ENCODE peak calls at places on chromosome 7, in nine cellular contexts. B is cardiac muscle cell, X is fibroblast of lung, O is HCT116, E is A549, T is GM23248, L is psoas muscle, W is cardiac fibroblast, P is BJ. I is an unnamed sample.
A peak's percentile ranks its signal among the peaks of the same experiment; 100 is the strongest.

GRCh38 chr7:50207251-50207564 is 97.3 kb upstream of the IKZF1 start:
- DNase-seq in B (no peak), X (no peak), O (no peak), E (no peak), T (no peak), L (no peak), W (no peak), P (no peak), I (no peak)

GRCh38 chr7:143884276-143884977 is 17.5 kb downstream of the TCAF1 start:
- DNase-seq in B (no peak), X (no peak), O (no peak), E (no peak), T (no peak), L (no peak), W (no peak), P (no peak), I (no peak)

GRCh38 chr7:131507592-131508331 is 48.7 kb downstream of the PODXL start:
- DNase-seq in B (peak; percentile 76), X (peak; percentile 61), O (peak; percentile 44), E (peak; percentile 66), T (peak; percentile 86), L (peak; percentile 92), W (peak; percentile 78), P (no peak), I (peak; percentile 92)

GRCh38 chr7:1055084-1055450 is 10.7 kb downstream of the GPR146 start:
- DNase-seq in B (peak; percentile 78), X (peak; percentile 73), O (no peak), E (no peak), T (no peak), L (peak; percentile 85), W (no peak), P (no peak), I (peak; percentile 50)

GRCh38 chr7:135748770-135749169 is at the start of gene FAM180A:
- DNase-seq in B (peak; percentile 91), X (peak; percentile 95), O (no peak), E (no peak), T (peak; percentile 94), L (peak; percentile 62), W (peak; percentile 80), P (peak; percentile 70), I (no peak)

GRCh38 chr7:150734293-150734692 is 2.9 kb upstream of the GIMAP5 start:
- DNase-seq in B (no peak), X (no peak), O (no peak), E (no peak), T (no peak), L (no peak), W (no peak), P (no peak), I (no peak)

GRCh38 chr7:87853237-87853864 is 22.8 kb downstream of the SLC25A40 start:
- DNase-seq in B (peak; percentile 23), X (peak; percentile 39), O (no peak), E (no peak), T (peak; percentile 41), L (no peak), W (peak; percentile 72), P (no peak), I (no peak)

GRCh38 chr7:29408841-29409243 is 154.8 kb upstream of the PRR15 start:
- DNase-seq in B (peak; percentile 76), X (peak; percentile 73), O (peak; percentile 34), E (peak; percentile 58), T (peak; percentile 89), L (no peak), W (peak; percentile 90), P (peak; percentile 70), I (peak; percentile 84)

GRCh38 chr7:117347962-117348672 is 25.3 kb upstream of the WNT2 start:
- DNase-seq in B (no peak), X (no peak), O (no peak), E (no peak), T (no peak), L (no peak), W (no peak), P (no peak), I (no peak)

GRCh38 chr7:2016761-2017482 is 215.8 kb downstream of the MAD1L1 start:
- DNase-seq in B (no peak), X (no peak), O (no peak), E (no peak), T (no peak), L (peak; percentile 15), W (no peak), P (no peak), I (no peak)

GRCh38 chr7:96949766-96950165 is 55.6 kb upstream of the DLX6 start:
- DNase-seq in B (no peak), X (no peak), O (no peak), E (no peak), T (peak; percentile 4), L (no peak), W (peak; percentile 55), P (no peak), I (peak; percentile 17)

GRCh38 chr7:30330134-30331111 is 46.0 kb downstream of the ZNRF2 start:
- DNase-seq in B (no peak), X (peak; percentile 40), O (no peak), E (no peak), T (no peak), L (no peak), W (no peak), P (no peak), I (no peak)

GRCh38 chr7:139734395-139734794 is 43.4 kb downstream of the HIPK2 start:
- DNase-seq in B (peak; percentile 99), X (peak; percentile 100), O (no peak), E (peak; percentile 46), T (peak; percentile 99), L (peak; percentile 70), W (peak; percentile 100), P (no peak), I (peak; percentile 59)

GRCh38 chr7:139731802-139732470 is 45.9 kb downstream of the HIPK2 start:
- DNase-seq in B (peak; percentile 96), X (peak; percentile 96), O (peak; percentile 79), E (peak; percentile 84), T (peak; percentile 92), L (peak; percentile 94), W (peak; percentile 98), P (no peak), I (peak; percentile 63)

GRCh38 chr7:139733751-139734150 is 44.0 kb downstream of the HIPK2 start:
- DNase-seq in B (peak; percentile 57), X (peak; percentile 28), O (no peak), E (no peak), T (no peak), L (no peak), W (no peak), P (no peak), I (no peak)

GRCh38 chr7:139730746-139731612 is 46.8 kb downstream of the HIPK2 start:
- DNase-seq in B (peak; percentile 88), X (peak; percentile 90), O (no peak), E (no peak), T (peak; percentile 70), L (no peak), W (peak; percentile 90), P (no peak), I (no peak)

DNA sequence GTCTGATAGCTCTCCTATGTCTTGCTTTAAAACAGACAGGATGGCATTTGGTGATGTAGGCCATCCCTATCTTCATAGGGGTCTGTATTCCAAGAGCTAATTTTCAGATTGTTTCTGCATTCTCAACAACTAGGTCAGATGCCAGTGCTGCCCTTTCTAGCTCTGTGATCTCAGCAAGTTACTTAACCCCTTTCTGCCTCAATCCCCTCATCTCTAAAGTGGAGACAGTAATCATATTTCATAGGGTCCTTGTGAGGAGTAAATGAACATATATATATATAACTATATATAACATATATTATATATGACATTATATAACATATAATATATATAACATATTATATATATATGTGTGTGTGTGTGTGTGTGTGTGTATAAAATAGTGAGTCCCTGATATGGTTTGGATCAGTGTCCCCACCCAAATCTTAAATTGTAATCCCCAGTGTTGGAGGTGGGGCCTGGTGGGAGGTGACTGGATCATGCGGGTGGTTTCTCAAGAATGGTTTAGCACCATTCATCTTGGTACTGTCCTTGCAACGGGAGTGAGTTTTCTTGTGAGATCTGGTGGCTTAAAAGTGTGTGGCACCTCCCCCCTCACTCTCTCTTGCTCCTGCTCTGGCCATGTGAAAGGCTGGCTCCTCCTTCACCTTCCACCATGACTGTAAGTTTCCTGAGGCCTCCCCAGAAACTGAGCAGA is 45.2 kb downstream of the HIPK2 start:
- DNase-seq in B (no peak), X (no peak), O (no peak), E (no peak), T (no peak), L (no peak), W (peak; percentile 42), P (no peak), I (no peak)
- H3K4me3 ChIP-seq in B (no peak overlapping the region), X (no peak overlapping the region), O (peak overlapping the region; percentile 48), E (no peak overlapping the region), T (peak overlapping the region; percentile 47), L (peak overlapping the region; percentile 32), W (no peak overlapping the region), P (no peak overlapping the region), I (no peak overlapping the region)

GRCh38 chr7:107779647-107780099 is 23.4 kb downstream of the SLC26A3 start:
- DNase-seq in B (peak; percentile 11), X (peak; percentile 32), O (no peak), E (no peak), T (no peak), L (no peak), W (no peak), P (no peak), I (peak; percentile 61)
- H3K4me3 ChIP-seq in B (no peak overlapping the region), X (no peak overlapping the region), O (no peak overlapping the region), E (no peak overlapping the region), T (no peak overlapping the region), L (no peak overlapping the region), W (no peak overlapping the region), P (no peak overlapping the region), I (no peak overlapping the region)

GRCh38 chr7:122304604-122304975 is at the start of gene FEZF1:
- DNase-seq in B (no peak), X (no peak), O (peak; percentile 53), E (no peak), T (peak; percentile 19), L (no peak), W (no peak), P (no peak), I (peak; percentile 15)
- H3K4me3 ChIP-seq in B (peak within 1 kb of the TSS; percentile 20), X (no peak within 1 kb of the TSS), O (peak within 1 kb of the TSS; percentile 69), E (no peak within 1 kb of the TSS), T (no peak within 1 kb of the TSS), L (peak within 1 kb of the TSS; percentile 60), W (no peak within 1 kb of the TSS), P (no peak within 1 kb of the TSS), I (no peak within 1 kb of the TSS)

GRCh38 chr7:80466638-80467037 is 45.2 kb downstream of the GNAT3 start:
- DNase-seq in B (no peak), X (no peak), O (no peak), E (no peak), T (no peak), L (no peak), W (no peak), P (no peak), I (no peak)
- H3K4me3 ChIP-seq in B (no peak overlapping the region), X (no peak overlapping the region), O (no peak overlapping the region), E (no peak overlapping the region), T (no peak overlapping the region), L (no peak overlapping the region), W (no peak overlapping the region), P (no peak overlapping the region), I (no peak overlapping the region)

I was measured in hepatocyte.